ENCODE peak calls at places on chromosomes 11 and 22, in five cellular contexts. L is pancreas, B is IMR-90, U is epithelial cell of esophagus, T is HFF-Myc. N is an unnamed sample.

GRCh38 chr22:27642104-27642800 is 159.3 kb downstream of the MN1 start:
- DNase-seq in U (no peak), L (no peak), B (no peak), T (no peak), N (no peak)

GRCh38 chr11:7638710-7639642 is 34.3 kb downstream of the CYB5R2 start:
- DNase-seq in B (no peak), T (no peak), L (no peak), U (no peak), N (no peak)

GRCh38 chr11:108223449-108224149 is 732 bp downstream of the ATM start:
- DNase-seq in T (no peak), B (peak), L (no peak), U (no peak), N (peak)

GRCh38 chr11:38718049-38718448 is 2120.0 kb upstream of the RAG2 start:
- DNase-seq in U (peak), T (no peak), L (no peak), B (no peak), N (no peak)

GRCh38 chr11:66158156-66158555 is 88.1 kb downstream of the PACS1 start:
- DNase-seq in T (no peak), B (no peak), U (no peak), L (no peak), N (no peak)

GRCh38 chr11:57649826-57650738 is at the start of gene YPEL4:
- DNase-seq in B (peak), U (peak), L (peak), T (no peak), N (peak)

GRCh38 chr11:134252539-134253188 is 488 bp downstream of the THYN1 start:
- DNase-seq in B (peak), L (no peak), T (no peak), U (peak), N (no peak)

GRCh38 chr11:32231909-32232493 is 141.1 kb downstream of the RCN1 start:
- DNase-seq in L (no peak), U (peak), B (peak), T (peak), N (peak)

GRCh38 chr22:37150701-37151100 is 985 bp upstream of the IL2RB start:
- DNase-seq in T (no peak), U (no peak), B (no peak), L (no peak), N (no peak)

GRCh38 chr22:31960767-31961166 is 16.4 kb downstream of the YWHAH start:
- DNase-seq in L (no peak), T (no peak), B (no peak), U (no peak), N (no peak)

GRCh38 chr11:112049777-112050176 is 24.0 kb downstream of the PIH1D2 start:
- DNase-seq in L (no peak), U (peak), B (no peak), T (no peak), N (no peak)

GRCh38 chr11:112051768-112052167 is 22.0 kb downstream of the PIH1D2 start:
- DNase-seq in B (no peak), U (no peak), T (no peak), L (no peak), N (no peak)

GRCh38 chr11:112044961-112045360 is 19.8 kb downstream of the DLAT start:
- DNase-seq in B (no peak), L (peak), U (no peak), T (no peak), N (no peak)

DNA sequence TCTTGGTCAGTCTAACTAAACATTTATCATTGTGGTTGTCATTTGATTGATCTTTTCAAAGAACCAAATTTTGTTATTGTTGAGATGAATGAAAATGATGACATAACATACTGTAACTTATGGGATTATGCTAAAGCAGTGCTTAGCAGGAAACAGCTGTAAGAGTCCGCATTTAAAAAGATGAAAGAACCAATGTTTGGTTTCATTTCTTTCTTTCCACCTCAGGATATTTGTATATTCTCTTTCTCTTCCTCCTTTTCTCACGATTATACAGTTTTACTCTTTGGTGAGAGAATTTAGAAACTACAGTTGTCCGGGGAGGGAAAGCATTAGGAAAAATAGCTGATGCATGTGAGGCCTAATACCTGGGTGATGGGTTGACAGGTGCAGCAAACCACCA is 23.1 kb downstream of the PIH1D2 start:
- DNase-seq in T (no peak), L (no peak), B (no peak), U (no peak), N (no peak)
- H3K4me3 ChIP-seq in T (no peak), L (no peak), B (no peak), U (no peak), N (no peak)

GRCh38 chr11:69352181-69352580 is 58.2 kb downstream of the MYEOV start:
- DNase-seq in B (no peak), T (no peak), U (no peak), L (no peak), N (no peak)

GRCh38 chr11:69352715-69353325 is 58.9 kb downstream of the MYEOV start:
- DNase-seq in U (peak), B (peak), T (peak), L (no peak), N (peak)

GRCh38 chr11:69355346-69355940 is 61.5 kb downstream of the MYEOV start:
- DNase-seq in T (no peak), B (no peak), L (no peak), U (no peak), N (no peak)

GRCh38 chr11:69354545-69354897 is 60.6 kb downstream of the MYEOV start:
- DNase-seq in L (no peak), U (no peak), B (no peak), T (no peak), N (no peak)

GRCh38 chr11:69353696-69354544 is 60.0 kb downstream of the MYEOV start:
- DNase-seq in L (no peak), U (peak), T (no peak), B (no peak), N (peak)
- TF ChIP-seq CTCF in L (no peak), U (no peak), T (no peak), B (no peak), N (no peak)

GRCh38 chr22:25110596-25110845 is 89.1 kb upstream of the CRYBB3 start:
- DNase-seq in B (no peak), L (no peak), U (no peak), T (no peak), N (no peak)
- H3K4me3 ChIP-seq in B (no peak), L (peak), U (peak), T (no peak), N (no peak)

GRCh38 chr22:30598986-30599385 is 7.3 kb upstream of the PES1 start:
- DNase-seq in B (peak), T (no peak), L (no peak), U (no peak), N (no peak)

GRCh38 chr22:30600925-30601324 is 6.0 kb upstream of the TCN2 start:
- DNase-seq in U (no peak), L (no peak), B (no peak), T (no peak), N (no peak)

GRCh38 chr22:30591588-30592359 is at the start of gene PES1:
- DNase-seq in U (peak), B (peak), T (peak), L (peak), N (peak)

GRCh38 chr22:30596886-30597285 is 5.2 kb upstream of the PES1 start:
- DNase-seq in T (no peak), B (no peak), L (no peak), U (no peak), N (no peak)

DNA sequence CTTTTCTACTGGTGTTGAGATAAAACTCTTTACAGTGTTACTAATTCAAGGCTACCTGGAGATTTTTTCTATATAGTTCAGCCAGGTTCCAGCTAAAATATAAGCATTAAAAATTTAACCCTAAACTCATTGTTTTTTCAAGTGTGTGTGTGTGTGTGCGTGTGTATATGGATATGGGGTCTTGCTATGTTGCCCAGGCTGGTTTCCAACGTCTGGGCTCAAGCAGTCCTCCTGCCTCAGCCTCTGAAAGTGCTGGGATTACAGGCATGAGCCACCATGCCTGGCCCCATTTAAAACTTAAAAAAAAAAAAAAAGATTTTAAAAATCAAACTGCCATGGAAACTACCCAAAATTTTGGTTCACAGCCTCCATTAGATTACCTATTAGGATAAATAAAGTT is 4.5 kb upstream of the PES1 start:
- DNase-seq in B (no peak), L (no peak), U (no peak), T (no peak), N (no peak)
- TF ChIP-seq CTCF in B (no peak), L (no peak), U (no peak), T (no peak), N (no peak)

DNA sequence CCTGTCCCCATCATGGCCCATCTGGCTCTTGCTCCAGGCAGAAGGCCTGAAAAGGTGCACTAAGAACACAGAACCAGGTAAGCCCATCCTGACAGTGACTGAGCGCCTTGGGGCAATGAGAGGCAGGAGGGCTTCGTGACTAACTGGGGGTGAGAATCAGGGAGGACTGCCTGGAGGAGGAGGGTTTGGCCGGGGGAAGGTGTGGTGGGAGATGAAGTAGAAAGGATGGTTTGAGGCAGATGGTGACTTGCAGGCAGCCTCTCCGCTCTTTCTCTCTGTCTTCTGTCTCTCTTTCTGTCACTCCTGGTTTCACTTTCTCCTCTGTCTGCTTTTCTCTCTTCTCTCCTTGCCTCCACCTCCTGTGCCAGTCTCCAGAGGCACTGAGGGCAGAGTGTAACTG is 60.8 kb downstream of the CACNA1I start:
- DNase-seq in B (no peak), U (no peak), L (no peak), T (no peak), N (no peak)
- H3K4me3 ChIP-seq in B (no peak), U (no peak), L (no peak), T (no peak), N (no peak)

GRCh38 chr22:38924197-38924952 is 33.0 kb upstream of the APOBEC3A start:
- DNase-seq in U (peak), T (peak), B (peak), L (peak), N (peak)

GRCh38 chr22:38921126-38921525 is 36.3 kb upstream of the APOBEC3A start:
- DNase-seq in B (no peak), T (no peak), L (peak), U (peak), N (no peak)

GRCh38 chr22:38921801-38922200 is 35.6 kb upstream of the APOBEC3A start:
- DNase-seq in B (no peak), L (no peak), U (no peak), T (no peak), N (no peak)

GRCh38 chr22:38925571-38926041 is 31.8 kb upstream of the APOBEC3A start:
- DNase-seq in T (no peak), U (no peak), B (peak), L (no peak), N (peak)

GRCh38 chr22:38923463-38924196 is 33.8 kb upstream of the APOBEC3A start:
- DNase-seq in B (peak), L (peak), T (peak), U (peak), N (peak)
- TF ChIP-seq CTCF in B (peak), L (no peak), T (peak), U (peak), N (peak)

DNA sequence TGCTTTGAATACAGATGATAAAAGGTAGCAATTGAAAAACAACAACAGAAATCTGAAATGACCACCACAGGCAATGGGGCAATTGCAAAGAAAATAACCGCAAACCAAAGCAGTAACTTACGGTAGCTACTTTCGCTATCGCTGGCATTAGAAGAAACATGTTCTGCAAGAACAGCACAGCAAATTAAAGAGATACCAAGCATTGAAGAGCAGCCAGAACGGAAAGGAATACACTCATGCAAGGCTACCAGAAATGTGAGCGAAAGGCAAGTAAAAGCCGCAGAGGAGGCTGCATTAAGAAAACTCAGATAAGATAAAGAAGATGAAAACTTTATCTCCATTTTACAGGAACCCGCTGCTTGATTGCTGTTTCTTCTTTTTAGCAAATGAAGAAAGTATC is 194.1 kb upstream of the CCDC90B start:
- DNase-seq in T (no peak), B (no peak), U (no peak), L (no peak), N (no peak)
- H3K4me3 ChIP-seq in T (no peak), B (no peak), U (no peak), L (no peak), N (no peak)